ENCODE peak calls at places on chromosomes 12 and 14, in four cellular contexts. One of them, this sample, is unnamed.
A peak's percentile ranks its signal among the peaks of the same experiment; 100 is the strongest.

GRCh38 chr12:92439397-92439779 is 263.4 kb upstream of the PLEKHG7 start:
- DNase-seq in GM12878: no peak
- DNase-seq in H1: no peak
- DNase-seq in K562: no peak
- DNase-seq in this sample: peak; percentile 31

GRCh38 chr14:104087505-104087904 is 2.0 kb downstream of the ASPG start:
- DNase-seq in GM12878: no peak
- DNase-seq in H1: no peak
- DNase-seq in K562: no peak
- DNase-seq in this sample: no peak

GRCh38 chr12:88870000-88870737 is 289.9 kb upstream of the KITLG start:
- DNase-seq in GM12878: no peak
- DNase-seq in H1: no peak
- DNase-seq in K562: no peak
- DNase-seq in this sample: peak; percentile 88

GRCh38 chr12:110883251-110883650 is 36.5 kb downstream of the CCDC63 start:
- DNase-seq in GM12878: no peak
- DNase-seq in H1: no peak
- DNase-seq in K562: no peak
- DNase-seq in this sample: no peak

GRCh38 chr12:503111-503761 is 43.5 kb downstream of the B4GALNT3 start:
- DNase-seq in GM12878: no peak
- DNase-seq in H1: no peak
- DNase-seq in K562: no peak
- DNase-seq in this sample: no peak

GRCh38 chr12:77049767-77050353 is 15.5 kb downstream of the E2F7 start:
- DNase-seq in GM12878: peak; percentile 44
- DNase-seq in H1: no peak
- DNase-seq in K562: peak; percentile 69
- DNase-seq in this sample: peak; percentile 70

GRCh38 chr14:37592288-37593274 is 2.5 kb downstream of the FOXA1 start:
- DNase-seq in GM12878: no peak
- DNase-seq in H1: no peak
- DNase-seq in K562: no peak
- DNase-seq in this sample: no peak

GRCh38 chr12:131511391-131511802 is 199.5 kb upstream of the SFSWAP start:
- DNase-seq in GM12878: peak; percentile 73
- DNase-seq in H1: peak; percentile 15
- DNase-seq in K562: no peak
- DNase-seq in this sample: no peak

GRCh38 chr14:104708606-104709268 is 15.3 kb upstream of the ADSS1 start:
- DNase-seq in GM12878: no peak
- DNase-seq in H1: peak; percentile 54
- DNase-seq in K562: peak; percentile 75
- DNase-seq in this sample: peak; percentile 39

GRCh38 chr12:50627491-50627890 is 122.7 kb downstream of the DIP2B start:
- DNase-seq in GM12878: no peak
- DNase-seq in H1: no peak
- DNase-seq in K562: no peak
- DNase-seq in this sample: no peak

GRCh38 chr14:103808403-103809001 is 38.9 kb downstream of the PPP1R13B start:
- DNase-seq in GM12878: no peak
- DNase-seq in H1: peak; percentile 27
- DNase-seq in K562: peak; percentile 77
- DNase-seq in this sample: peak; percentile 65

GRCh38 chr12:41188058-41188840 is at the start of gene PDZRN4:
- DNase-seq in GM12878: no peak
- DNase-seq in H1: no peak
- DNase-seq in K562: no peak
- DNase-seq in this sample: no peak

GRCh38 chr12:108914031-108914630 is 34.2 kb downstream of the DAO start:
- DNase-seq in GM12878: no peak
- DNase-seq in H1: no peak
- DNase-seq in K562: no peak
- DNase-seq in this sample: no peak

GRCh38 chr12:108747563-108747962 is 16.2 kb upstream of the CORO1C start:
- DNase-seq in GM12878: no peak
- DNase-seq in H1: no peak
- DNase-seq in K562: no peak
- DNase-seq in this sample: no peak

GRCh38 chr12:56304276-56304675 is 4.1 kb upstream of the CS start:
- DNase-seq in GM12878: no peak
- DNase-seq in H1: no peak
- DNase-seq in K562: no peak
- DNase-seq in this sample: no peak

GRCh38 chr14:91893659-91894058 is 26.3 kb upstream of the TC2N start:
- DNase-seq in GM12878: no peak
- DNase-seq in H1: no peak
- DNase-seq in K562: no peak
- DNase-seq in this sample: no peak

GRCh38 chr14:24064856-24065255 is 6.5 kb upstream of the CPNE6 start:
- DNase-seq in GM12878: no peak
- DNase-seq in H1: no peak
- DNase-seq in K562: no peak
- DNase-seq in this sample: no peak

GRCh38 chr12:34048714-34049113 is 26.4 kb downstream of the ALG10 start:
- DNase-seq in GM12878: no peak
- DNase-seq in H1: no peak
- DNase-seq in K562: no peak
- DNase-seq in this sample: no peak

GRCh38 chr12:6536894-6537579 is 2.7 kb downstream of the GAPDH start:
- DNase-seq in GM12878: no peak
- DNase-seq in H1: no peak
- DNase-seq in K562: peak; percentile 7
- DNase-seq in this sample: no peak

GRCh38 chr12:16389594-16389993 is 42.1 kb downstream of the MGST1 start:
- DNase-seq in GM12878: no peak
- DNase-seq in H1: no peak
- DNase-seq in K562: no peak
- DNase-seq in this sample: peak; percentile 88

GRCh38 chr14:91388551-91388975 is 29.1 kb downstream of the CCDC88C start:
- DNase-seq in GM12878: no peak
- DNase-seq in H1: no peak
- DNase-seq in K562: no peak
- DNase-seq in this sample: peak; percentile 59

GRCh38 chr12:53805801-53806200 is 54.0 kb upstream of the CISTR start:
- DNase-seq in GM12878: no peak
- DNase-seq in H1: no peak
- DNase-seq in K562: no peak
- DNase-seq in this sample: peak; percentile 55

GRCh38 chr14:73943083-73943482 is 6.8 kb downstream of the FAM161B start:
- DNase-seq in GM12878: no peak
- DNase-seq in H1: no peak
- DNase-seq in K562: no peak
- DNase-seq in this sample: peak; percentile 71

GRCh38 chr12:29640589-29641345 is 143.0 kb downstream of the TMTC1 start:
- DNase-seq in GM12878: no peak
- DNase-seq in H1: no peak
- DNase-seq in K562: peak; percentile 29
- DNase-seq in this sample: peak; percentile 68
- TF ChIP-seq CHD1 in GM12878: no peak
- TF ChIP-seq CHD1 in H1: no peak
- TF ChIP-seq CHD1 in K562: no peak
- TF ChIP-seq CHD1 in this sample: no peak

DNA sequence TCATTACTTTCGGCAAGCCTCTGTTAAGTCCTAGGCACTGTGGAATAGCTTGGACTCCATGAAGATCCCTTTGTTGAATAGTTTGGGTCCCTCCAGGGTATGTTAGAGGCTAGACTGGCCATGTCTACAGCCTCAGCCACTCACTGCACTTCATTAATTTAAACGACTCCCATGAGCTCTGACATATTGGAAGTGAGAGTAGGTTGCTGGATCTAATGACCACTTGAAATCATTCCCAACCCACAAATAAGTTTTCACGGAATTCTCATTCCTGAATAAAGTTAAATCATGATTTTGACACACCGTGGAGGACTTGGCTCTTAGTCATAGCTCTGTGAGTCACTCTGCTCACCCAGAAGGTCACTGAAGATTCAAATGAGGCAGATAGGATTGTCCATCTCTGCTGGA is 21.4 kb upstream of the APPL2 start:
- DNase-seq in GM12878: no peak
- DNase-seq in H1: no peak
- DNase-seq in K562: no peak
- DNase-seq in this sample: peak; percentile 90
- TF ChIP-seq CHD1 in GM12878: no peak
- TF ChIP-seq CHD1 in H1: no peak
- TF ChIP-seq CHD1 in K562: no peak
- TF ChIP-seq CHD1 in this sample: no peak

GRCh38 chr14:106455026-106455425 is 928.6 kb downstream of the TMEM121 start:
- DNase-seq in GM12878: no peak
- DNase-seq in H1: no peak
- DNase-seq in K562: peak; percentile 35
- DNase-seq in this sample: no peak
- TF ChIP-seq CHD1 in GM12878: no peak
- TF ChIP-seq CHD1 in H1: no peak
- TF ChIP-seq CHD1 in K562: no peak
- TF ChIP-seq CHD1 in this sample: no peak

GRCh38 chr14:72173038-72173720 is 240.9 kb downstream of the RGS6 start:
- DNase-seq in GM12878: no peak
- DNase-seq in H1: no peak
- DNase-seq in K562: no peak
- DNase-seq in this sample: no peak

GRCh38 chr14:72183631-72184030 is 251.4 kb downstream of the RGS6 start:
- DNase-seq in GM12878: no peak
- DNase-seq in H1: no peak
- DNase-seq in K562: no peak
- DNase-seq in this sample: no peak

GRCh38 chr14:72182773-72183432 is 250.7 kb downstream of the RGS6 start:
- DNase-seq in GM12878: no peak
- DNase-seq in H1: no peak
- DNase-seq in K562: no peak
- DNase-seq in this sample: no peak

GRCh38 chr14:72177246-72177645 is 245.0 kb downstream of the RGS6 start:
- DNase-seq in GM12878: no peak
- DNase-seq in H1: no peak
- DNase-seq in K562: no peak
- DNase-seq in this sample: no peak

GRCh38 chr14:72178517-72178916 is 246.3 kb downstream of the RGS6 start:
- DNase-seq in GM12878: no peak
- DNase-seq in H1: no peak
- DNase-seq in K562: no peak
- DNase-seq in this sample: no peak
- TF ChIP-seq CHD1 in GM12878: no peak
- TF ChIP-seq CHD1 in H1: no peak
- TF ChIP-seq CHD1 in K562: no peak
- TF ChIP-seq CHD1 in this sample: no peak

DNA sequence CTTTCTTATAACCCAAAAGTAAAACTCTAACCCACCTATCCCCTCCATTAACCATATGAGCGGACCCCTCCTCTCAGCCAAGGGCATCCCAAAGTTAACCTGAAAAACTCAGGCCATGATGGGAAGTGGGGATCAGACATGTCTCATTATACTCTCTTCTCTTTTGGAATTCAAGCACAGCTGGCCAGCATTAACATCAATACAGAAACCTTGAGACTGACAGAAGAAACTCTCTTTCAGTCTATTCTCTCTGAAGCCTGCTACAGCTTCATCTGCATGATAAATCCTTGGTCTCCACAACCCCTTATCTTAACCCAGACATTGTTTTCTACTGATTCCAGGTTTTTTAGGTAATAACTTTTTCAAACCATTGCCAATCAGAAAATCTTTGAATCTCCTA is 17.5 kb upstream of the SLCO1B3 start:
- DNase-seq in GM12878: no peak
- DNase-seq in H1: no peak
- DNase-seq in K562: no peak
- DNase-seq in this sample: no peak
- TF ChIP-seq CHD1 in GM12878: no peak
- TF ChIP-seq CHD1 in H1: no peak
- TF ChIP-seq CHD1 in K562: no peak
- TF ChIP-seq CHD1 in this sample: no peak

DNA sequence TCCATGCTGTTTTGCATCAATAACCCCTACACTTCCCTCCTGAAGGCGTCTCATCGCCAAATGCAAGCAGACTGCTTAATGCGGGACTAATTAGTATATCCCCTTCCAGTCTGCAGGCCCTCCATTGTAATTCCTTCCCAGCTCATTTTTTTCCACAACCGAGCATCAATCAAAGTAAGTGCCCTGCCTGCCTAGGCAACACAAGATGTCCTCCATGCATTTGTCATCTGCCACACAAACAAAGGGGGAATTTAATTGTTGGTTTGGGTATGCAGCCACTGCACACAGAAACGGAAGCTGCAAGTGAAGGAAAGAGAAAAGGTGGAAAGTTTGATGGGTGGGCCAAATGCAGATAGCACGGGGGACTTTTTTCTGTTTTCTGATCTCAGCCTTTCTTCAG is 168.0 kb downstream of the EGLN3 start:
- DNase-seq in GM12878: no peak
- DNase-seq in H1: no peak
- DNase-seq in K562: no peak
- DNase-seq in this sample: no peak
- TF ChIP-seq CHD1 in GM12878: no peak
- TF ChIP-seq CHD1 in H1: no peak
- TF ChIP-seq CHD1 in K562: no peak
- TF ChIP-seq CHD1 in this sample: no peak

DNA sequence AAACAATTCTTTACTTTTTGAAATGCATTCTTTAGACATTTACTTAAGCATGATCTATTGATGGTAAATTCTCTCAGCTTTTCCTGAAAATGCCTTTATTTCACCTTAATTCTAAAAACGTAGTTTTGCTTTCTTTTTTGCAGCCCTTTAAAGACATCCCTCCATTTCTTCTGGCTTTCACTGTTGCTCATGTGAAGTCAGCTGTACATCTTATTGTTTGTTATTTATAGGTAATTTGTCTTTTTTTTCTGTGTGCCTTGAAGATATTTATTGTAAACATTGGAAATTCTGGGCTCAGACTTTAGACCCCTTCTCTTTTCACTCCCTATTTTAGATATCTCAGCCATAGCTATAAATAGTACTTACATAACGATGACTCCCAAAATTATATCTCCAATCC is 70.4 kb downstream of the IFNG start:
- DNase-seq in GM12878: no peak
- DNase-seq in H1: no peak
- DNase-seq in K562: no peak
- DNase-seq in this sample: no peak
- TF ChIP-seq CHD1 in GM12878: no peak
- TF ChIP-seq CHD1 in H1: no peak
- TF ChIP-seq CHD1 in K562: no peak
- TF ChIP-seq CHD1 in this sample: no peak

This sample was measured in IMR-90.